ENCODE peak calls at places on chromosomes 1 and 21, in seven cellular contexts. W, C, B, H, J, I and Y are unnamed samples.

GRCh38 chr1:55844322-55844721 is 629.2 kb upstream of the USP24 start:
- DNase-seq in B (no peak), I (no peak), W (no peak), J (no peak), C (no peak), H (no peak), Y (no peak)

GRCh38 chr1:6601865-6602668 is 602 bp downstream of the KLHL21 start:
- DNase-seq in C (peak; percentile 51), B (peak; percentile 54), I (no peak), H (peak; percentile 46), W (peak; percentile 51), J (peak; percentile 68), Y (no peak)

GRCh38 chr1:59526240-59526639 is 229.3 kb downstream of the FGGY start:
- DNase-seq in C (no peak), B (no peak), I (no peak), H (no peak), J (no peak), W (no peak), Y (no peak)

GRCh38 chr1:47407481-47407880 is 8.6 kb upstream of the FOXE3 start:
- DNase-seq in B (no peak), J (no peak), W (no peak), H (no peak), C (no peak), I (no peak), Y (no peak)

GRCh38 chr1:12157366-12158231 is 9.2 kb upstream of the TNFRSF1B start:
- DNase-seq in I (no peak), J (no peak), H (no peak), W (no peak), B (no peak), C (no peak), Y (no peak)

GRCh38 chr1:48966583-48966982 is 189.9 kb upstream of the BEND5 start:
- DNase-seq in W (no peak), C (no peak), J (no peak), B (no peak), H (no peak), I (no peak), Y (no peak)

GRCh38 chr21:21188513-21189188 is 190.4 kb downstream of the NCAM2 start:
- DNase-seq in I (no peak), B (no peak), H (no peak), W (no peak), C (no peak), J (no peak), Y (no peak)

GRCh38 chr1:66446261-66447001 is 87.5 kb upstream of the SGIP1 start:
- DNase-seq in H (peak; percentile 70), C (no peak), I (no peak), B (peak; percentile 14), W (no peak), J (peak; percentile 46), Y (no peak)

GRCh38 chr1:154847891-154848290 is 22.2 kb downstream of the KCNN3 start:
- DNase-seq in W (no peak), I (no peak), B (peak; percentile 81), J (no peak), C (no peak), H (no peak), Y (no peak)

GRCh38 chr1:32647308-32648134 is 2.8 kb downstream of the ZBTB8OS start:
- DNase-seq in B (no peak), C (no peak), I (no peak), H (no peak), W (no peak), J (no peak), Y (no peak)

GRCh38 chr21:37450385-37451044 is 83.9 kb downstream of the DYRK1A start:
- DNase-seq in C (no peak), H (no peak), B (no peak), W (no peak), J (no peak), I (no peak), Y (no peak)

GRCh38 chr1:177209357-177209756 is 38.6 kb downstream of the BRINP2 start:
- DNase-seq in W (peak; percentile 73), B (peak; percentile 46), H (no peak), J (peak; percentile 71), C (peak; percentile 51), I (peak; percentile 99), Y (no peak)

GRCh38 chr1:228004887-228005462 is 1.8 kb upstream of the WNT3A start:
- DNase-seq in J (no peak), H (no peak), I (no peak), B (no peak), C (no peak), W (no peak), Y (no peak)

GRCh38 chr1:41661428-41662060 is 177.1 kb upstream of the EDN2 start:
- DNase-seq in W (no peak), I (no peak), C (no peak), B (no peak), H (no peak), J (no peak), Y (peak; percentile 72)

GRCh38 chr1:109385417-109385816 is 12.3 kb downstream of the SORT1 start:
- DNase-seq in J (peak; percentile 56), H (no peak), C (peak; percentile 32), B (peak; percentile 13), I (no peak), W (peak; percentile 78), Y (peak; percentile 85)

GRCh38 chr1:213385806-213386324 is 334.8 kb downstream of the RPS6KC1 start:
- DNase-seq in C (no peak), H (no peak), W (no peak), J (no peak), I (no peak), B (no peak), Y (no peak)

GRCh38 chr21:29558331-29558730 is 259.6 kb downstream of the BACH1 start:
- DNase-seq in C (no peak), W (no peak), H (no peak), J (no peak), B (no peak), I (no peak), Y (no peak)

GRCh38 chr1:151006331-151007052 is at the start of gene MINDY1:
- DNase-seq in H (peak; percentile 43), B (peak; percentile 76), J (peak; percentile 85), C (peak; percentile 49), W (peak; percentile 82), I (peak; percentile 63), Y (peak; percentile 22)

GRCh38 chr1:146021622-146022402 is at the start of gene HJV:
- DNase-seq in I (no peak), H (no peak), B (no peak), W (no peak), C (no peak), J (no peak), Y (no peak)
- H3K4me3 ChIP-seq in I (no peak within 1 kb of the TSS), H (no peak within 1 kb of the TSS), B (no peak within 1 kb of the TSS), W (no peak within 1 kb of the TSS), C (peak within 1 kb of the TSS; percentile 61), J (no peak within 1 kb of the TSS), Y (no peak within 1 kb of the TSS)

GRCh38 chr1:2585318-2586092 is 1.1 kb upstream of the PRXL2B start:
- DNase-seq in B (peak; percentile 50), C (peak; percentile 68), W (peak; percentile 72), I (no peak), H (peak; percentile 85), J (peak; percentile 78), Y (peak; percentile 87)

GRCh38 chr1:2587860-2588571 is 1.4 kb downstream of the PRXL2B start:
- DNase-seq in H (no peak), I (no peak), C (no peak), B (no peak), J (no peak), W (no peak), Y (no peak)

GRCh38 chr1:2587071-2587859 is 688 bp downstream of the PRXL2B start:
- DNase-seq in H (no peak), W (no peak), B (peak; percentile 19), C (no peak), J (peak; percentile 38), I (no peak), Y (no peak)

GRCh38 chr1:2584822-2585317 is 1.7 kb upstream of the PRXL2B start:
- DNase-seq in W (no peak), B (no peak), I (no peak), J (no peak), C (no peak), H (peak; percentile 23), Y (no peak)

GRCh38 chr1:2586154-2587070 is at the start of gene PRXL2B:
- DNase-seq in I (peak; percentile 97), W (peak; percentile 99), C (peak; percentile 100), H (peak; percentile 94), J (peak; percentile 100), B (peak; percentile 99), Y (peak; percentile 95)
- H3K27ac ChIP-seq in I (peak within 1 kb of the TSS; percentile 75), W (peak within 1 kb of the TSS; percentile 98), C (peak within 1 kb of the TSS; percentile 98), H (peak within 1 kb of the TSS; percentile 95), J (peak within 1 kb of the TSS; percentile 98), B (peak within 1 kb of the TSS; percentile 97), Y (peak within 1 kb of the TSS; percentile 94)

GRCh38 chr1:107273515-107273914 is 132.7 kb downstream of the NTNG1 start:
- DNase-seq in W (no peak), B (no peak), I (no peak), H (no peak), J (no peak), C (no peak), Y (no peak)
- H3K4me3 ChIP-seq in W (no peak overlapping the region), B (no peak overlapping the region), I (no peak overlapping the region), H (no peak overlapping the region), J (no peak overlapping the region), C (no peak overlapping the region), Y (no peak overlapping the region)

GRCh38 chr1:204170494-204171155 is 4.5 kb upstream of the REN start:
- DNase-seq in B (no peak), W (no peak), H (no peak), C (no peak), J (peak; percentile 55), I (no peak), Y (no peak)
- H3K27ac ChIP-seq in B (no peak overlapping the region), W (no peak overlapping the region), H (no peak overlapping the region), C (no peak overlapping the region), J (no peak overlapping the region), I (no peak overlapping the region), Y (no peak overlapping the region)

GRCh38 chr1:163174524-163175437 is 27.9 kb downstream of the RGS5 start:
- DNase-seq in B (peak; percentile 23), H (no peak), I (peak; percentile 29), C (peak; percentile 61), W (peak; percentile 76), J (peak; percentile 59), Y (peak; percentile 82)
- H3K4me3 ChIP-seq in B (no peak overlapping the region), H (no peak overlapping the region), I (no peak overlapping the region), C (peak overlapping the region; percentile 25), W (peak overlapping the region; percentile 31), J (no peak overlapping the region), Y (peak overlapping the region; percentile 56)

DNA sequence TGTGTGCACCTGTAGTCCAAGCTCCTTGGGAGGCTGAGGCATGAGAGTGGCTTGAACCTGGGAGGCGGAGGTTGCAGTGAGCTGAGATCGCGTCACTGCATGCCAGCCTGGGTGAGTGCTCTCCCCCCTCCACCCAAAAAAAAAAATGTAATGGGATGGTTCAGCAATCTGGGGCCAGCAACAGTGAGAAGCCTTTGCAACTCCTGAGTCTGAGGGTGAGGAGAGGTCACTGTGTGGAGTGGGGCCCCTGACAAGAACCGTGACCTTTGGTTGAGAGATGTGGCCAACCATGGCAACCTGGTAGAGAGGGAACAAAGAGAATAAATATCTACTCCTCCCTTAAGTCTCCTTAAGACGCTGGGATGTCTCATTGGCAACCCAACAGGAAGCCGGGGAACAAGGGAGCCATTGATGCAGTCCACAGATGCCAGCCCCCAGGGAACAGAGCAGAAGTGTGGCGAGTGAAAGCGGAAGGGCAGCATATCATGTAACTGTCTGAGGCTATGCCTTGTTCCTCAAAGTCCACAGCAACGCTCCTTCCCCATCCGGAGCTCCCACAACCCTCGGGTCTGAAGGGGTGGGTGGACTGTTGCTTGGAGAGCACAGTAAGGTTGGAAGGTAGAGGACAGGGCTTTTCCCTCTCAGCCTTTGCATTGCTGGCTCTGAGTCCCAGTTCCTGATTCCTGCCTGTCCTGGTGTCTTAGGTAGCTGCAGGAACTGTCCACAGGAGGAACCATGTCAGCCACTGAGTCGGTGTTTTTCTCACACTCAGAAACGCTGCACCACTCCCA is 8.3 kb downstream of the TRNP1 start:
- DNase-seq in I (no peak), C (peak; percentile 55), B (no peak), W (peak; percentile 65), H (no peak), J (peak; percentile 70), Y (peak; percentile 31)
- H3K27ac ChIP-seq in I (peak overlapping the region; percentile 21), C (peak overlapping the region; percentile 91), B (peak overlapping the region; percentile 36), W (peak overlapping the region; percentile 90), H (no peak overlapping the region), J (peak overlapping the region; percentile 24), Y (peak overlapping the region; percentile 91)